ENCODE peak calls at places on chromosome 16, in seven cellular contexts. C is transverse colon, Y is PC-3, W is cardiac muscle cell, A is activated T-cell treated with anti-CD3 and anti-CD28 coated beads for 1 hour, S is ovary, T is HepG2. H is an unnamed sample.

GRCh38 chr16:3492356-3492755 is 2.9 kb downstream of the C16orf90 start:
- DNase-seq in S (no peak), Y (no peak), T (no peak), C (no peak), A (no peak), W (no peak), H (no peak)

GRCh38 chr16:80669673-80670072 is 128.9 kb downstream of the DYNLRB2 start:
- DNase-seq in S (no peak), Y (no peak), W (no peak), C (no peak), A (no peak), T (no peak), H (no peak)

GRCh38 chr16:58378401-58378800 is 13.9 kb upstream of the GINS3 start:
- DNase-seq in S (no peak), A (no peak), C (no peak), Y (peak; percentile 10), T (no peak), W (no peak), H (no peak)

GRCh38 chr16:88455610-88456355 is 2.7 kb downstream of the ZFPM1 start:
- DNase-seq in C (peak; percentile 61), Y (peak; percentile 33), T (peak; percentile 57), W (no peak), A (peak; percentile 54), S (no peak), H (no peak)

GRCh38 chr16:68434654-68435210 is 13.6 kb downstream of the SMPD3 start:
- DNase-seq in Y (peak; percentile 37), S (no peak), T (no peak), A (no peak), C (peak; percentile 84), W (no peak), H (no peak)

GRCh38 chr16:4913774-4914525 is 23.0 kb downstream of the PPL start:
- DNase-seq in A (no peak), W (no peak), Y (no peak), S (no peak), T (no peak), C (no peak), H (no peak)

GRCh38 chr16:56936950-56937349 is 5.0 kb downstream of the HERPUD1 start:
- DNase-seq in S (no peak), Y (no peak), W (no peak), T (no peak), C (no peak), A (no peak), H (no peak)

GRCh38 chr16:56246051-56246817 is 54.9 kb downstream of the GNAO1 start:
- DNase-seq in A (no peak), C (no peak), S (no peak), Y (peak; percentile 44), T (peak; percentile 18), W (peak; percentile 62), H (peak; percentile 79)

GRCh38 chr16:60741810-60742209 is 1294.4 kb downstream of the CDH8 start:
- DNase-seq in Y (no peak), C (no peak), S (no peak), W (no peak), T (no peak), A (no peak), H (no peak)

GRCh38 chr16:83245061-83245460 is 562.7 kb upstream of the HSBP1 start:
- DNase-seq in W (no peak), S (no peak), Y (no peak), A (no peak), T (no peak), C (no peak), H (no peak)

GRCh38 chr16:86824751-86825310 is 246.5 kb downstream of the FOXL1 start:
- DNase-seq in T (no peak), Y (peak; percentile 21), A (no peak), C (no peak), S (no peak), W (no peak), H (no peak)

GRCh38 chr16:69927056-69927757 is 23.9 kb upstream of the CLEC18A start:
- DNase-seq in S (peak; percentile 83), C (no peak), W (peak; percentile 56), T (peak; percentile 41), Y (no peak), A (no peak), H (no peak)

GRCh38 chr16:3618782-3619166 is 7.4 kb upstream of the SLX4 start:
- DNase-seq in Y (peak; percentile 34), A (no peak), S (no peak), T (no peak), W (no peak), C (no peak), H (peak; percentile 17)

GRCh38 chr16:12484426-12484825 is 319.3 kb downstream of the CPPED1 start:
- DNase-seq in T (no peak), S (no peak), Y (no peak), C (peak; percentile 24), W (no peak), A (no peak), H (no peak)

GRCh38 chr16:53115773-53116172 is 61.0 kb downstream of the CHD9 start:
- DNase-seq in Y (no peak), W (no peak), T (no peak), A (no peak), S (no peak), C (no peak), H (no peak)

GRCh38 chr16:55035037-55035436 is 104.4 kb downstream of the IRX5 start:
- DNase-seq in T (peak; percentile 29), Y (peak; percentile 3), S (no peak), W (peak; percentile 56), A (no peak), C (no peak), H (no peak)

GRCh38 chr16:14955546-14956231 is 18.4 kb downstream of the NPIPA1 start:
- DNase-seq in C (no peak), S (peak; percentile 51), W (no peak), A (no peak), Y (no peak), T (no peak), H (no peak)

GRCh38 chr16:25707982-25708583 is 16.3 kb downstream of the HS3ST4 start:
- DNase-seq in C (peak; percentile 10), A (no peak), T (peak; percentile 53), S (no peak), Y (peak; percentile 49), W (peak; percentile 50), H (no peak)

GRCh38 chr16:27903046-27903655 is 160.4 kb downstream of the GSG1L start:
- DNase-seq in Y (no peak), A (no peak), W (no peak), C (no peak), T (no peak), S (no peak), H (no peak)

GRCh38 chr16:24075929-24076716 is 180.0 kb upstream of the CACNG3 start:
- DNase-seq in Y (peak; percentile 1), T (no peak), A (no peak), W (peak; percentile 20), C (no peak), S (no peak), H (no peak)

GRCh38 chr16:57023541-57024249 is 34.3 kb downstream of the NLRC5 start:
- DNase-seq in Y (no peak), C (no peak), T (no peak), S (no peak), A (peak; percentile 61), W (no peak), H (no peak)